ENCODE peak calls at places on chromosomes 12 and 14, in four cellular contexts. One of them, this sample, is unnamed.

GRCh38 chr14:51145246-51145645 is 50.3 kb upstream of the TRIM9 start:
- DNase-seq in K562: no peak
- DNase-seq in H1: no peak
- DNase-seq in GM12878: no peak
- DNase-seq in this sample: no peak

GRCh38 chr14:75487155-75487671 is 35.1 kb upstream of the BATF start:
- DNase-seq in K562: no peak
- DNase-seq in GM12878: peak; percentile 89
- DNase-seq in H1: peak; percentile 31
- DNase-seq in this sample: no peak

GRCh38 chr12:66453837-66454236 is 151.5 kb downstream of the HELB start:
- DNase-seq in GM12878: no peak
- DNase-seq in H1: no peak
- DNase-seq in K562: no peak
- DNase-seq in this sample: no peak

GRCh38 chr14:98234208-98234607 is 1037.8 kb downstream of the BCL11B start:
- DNase-seq in GM12878: no peak
- DNase-seq in H1: no peak
- DNase-seq in K562: no peak
- DNase-seq in this sample: no peak

GRCh38 chr12:84508943-84509342 is 403.7 kb downstream of the SLC6A15 start:
- DNase-seq in GM12878: no peak
- DNase-seq in H1: no peak
- DNase-seq in K562: no peak
- DNase-seq in this sample: no peak

GRCh38 chr14:96590190-96590860 is 88.1 kb downstream of the PAPOLA start:
- DNase-seq in K562: no peak
- DNase-seq in H1: no peak
- DNase-seq in GM12878: no peak
- DNase-seq in this sample: no peak

GRCh38 chr14:39005044-39005736 is 97.8 kb downstream of the SEC23A start:
- DNase-seq in H1: no peak
- DNase-seq in GM12878: no peak
- DNase-seq in K562: no peak
- DNase-seq in this sample: no peak

GRCh38 chr12:39867631-39868030 is 238.2 kb downstream of the SLC2A13 start:
- DNase-seq in GM12878: no peak
- DNase-seq in K562: no peak
- DNase-seq in H1: no peak
- DNase-seq in this sample: no peak

GRCh38 chr14:21109377-21110260 is 8.8 kb downstream of the TMEM253 start:
- DNase-seq in K562: no peak
- DNase-seq in GM12878: peak; percentile 57
- DNase-seq in H1: no peak
- DNase-seq in this sample: no peak

GRCh38 chr12:102454330-102454729 is 26.0 kb downstream of the IGF1 start:
- DNase-seq in K562: no peak
- DNase-seq in H1: no peak
- DNase-seq in GM12878: no peak
- DNase-seq in this sample: no peak

GRCh38 chr12:76113800-76114757 is 29.6 kb upstream of the NAP1L1 start:
- DNase-seq in GM12878: no peak
- DNase-seq in H1: no peak
- DNase-seq in K562: peak; percentile 64
- DNase-seq in this sample: no peak

GRCh38 chr12:62827042-62827441 is 107.9 kb downstream of the PPM1H start:
- DNase-seq in GM12878: no peak
- DNase-seq in K562: peak; percentile 19
- DNase-seq in H1: no peak
- DNase-seq in this sample: no peak

GRCh38 chr12:64080319-64081008 is 141.6 kb downstream of the KICS2 start:
- DNase-seq in K562: no peak
- DNase-seq in H1: no peak
- DNase-seq in GM12878: no peak
- DNase-seq in this sample: peak; percentile 56

GRCh38 chr12:95117178-95117599 is 43.8 kb upstream of the NR2C1 start:
- DNase-seq in H1: peak; percentile 51
- DNase-seq in GM12878: peak; percentile 38
- DNase-seq in K562: peak; percentile 57
- DNase-seq in this sample: peak; percentile 64

GRCh38 chr14:36513451-36514277 is 6.4 kb downstream of the NKX2-1 start:
- DNase-seq in GM12878: no peak
- DNase-seq in K562: no peak
- DNase-seq in H1: peak; percentile 80
- DNase-seq in this sample: no peak

GRCh38 chr14:85597701-85598100 is 67.8 kb downstream of the FLRT2 start:
- DNase-seq in H1: no peak
- DNase-seq in K562: no peak
- DNase-seq in GM12878: no peak
- DNase-seq in this sample: no peak

GRCh38 chr12:466762-467161 is 7.0 kb downstream of the B4GALNT3 start:
- DNase-seq in H1: no peak
- DNase-seq in K562: no peak
- DNase-seq in GM12878: no peak
- DNase-seq in this sample: no peak

GRCh38 chr14:65860956-65861631 is 448.6 kb downstream of the FUT8 start:
- DNase-seq in H1: no peak
- DNase-seq in K562: no peak
- DNase-seq in GM12878: no peak
- DNase-seq in this sample: no peak

GRCh38 chr12:69900720-69901131 is 75.7 kb downstream of the MYRFL start:
- DNase-seq in GM12878: no peak
- DNase-seq in K562: peak; percentile 36
- DNase-seq in H1: peak; percentile 88
- DNase-seq in this sample: peak; percentile 45

GRCh38 chr12:109830267-109830666 is 2.9 kb downstream of the TRPV4 start:
- DNase-seq in H1: no peak
- DNase-seq in K562: no peak
- DNase-seq in GM12878: no peak
- DNase-seq in this sample: no peak

GRCh38 chr12:119841433-119842210 is 35.5 kb downstream of the CIT start:
- DNase-seq in H1: no peak
- DNase-seq in GM12878: no peak
- DNase-seq in K562: no peak
- DNase-seq in this sample: no peak

GRCh38 chr12:22340143-22340542 is 5.6 kb upstream of the ST8SIA1 start:
- DNase-seq in H1: no peak
- DNase-seq in K562: no peak
- DNase-seq in GM12878: no peak
- DNase-seq in this sample: no peak

GRCh38 chr12:109804820-109805761 is 28.1 kb downstream of the TRPV4 start:
- DNase-seq in H1: peak; percentile 91
- DNase-seq in K562: peak; percentile 90
- DNase-seq in GM12878: no peak
- DNase-seq in this sample: peak; percentile 15

GRCh38 chr12:39272934-39273770 is 169.8 kb downstream of the KIF21A start:
- DNase-seq in GM12878: no peak
- DNase-seq in K562: peak; percentile 51
- DNase-seq in H1: peak; percentile 53
- DNase-seq in this sample: peak; percentile 22

GRCh38 chr12:62785941-62786559 is 148.9 kb downstream of the PPM1H start:
- DNase-seq in H1: no peak
- DNase-seq in K562: no peak
- DNase-seq in GM12878: no peak
- DNase-seq in this sample: peak; percentile 86

GRCh38 chr12:42673535-42673934 is 84.0 kb upstream of the PRICKLE1 start:
- DNase-seq in GM12878: no peak
- DNase-seq in H1: no peak
- DNase-seq in K562: no peak
- DNase-seq in this sample: no peak

GRCh38 chr12:95218164-95218851 is 701 bp downstream of the VEZT start:
- DNase-seq in H1: no peak
- DNase-seq in GM12878: peak; percentile 39
- DNase-seq in K562: no peak
- DNase-seq in this sample: no peak

GRCh38 chr12:16385779-16386646 is 38.6 kb downstream of the MGST1 start:
- DNase-seq in H1: no peak
- DNase-seq in GM12878: peak; percentile 5
- DNase-seq in K562: no peak
- DNase-seq in this sample: no peak

GRCh38 chr12:123075591-123076171 is 75.2 kb downstream of the PITPNM2 start:
- DNase-seq in K562: peak; percentile 58
- DNase-seq in H1: peak; percentile 63
- DNase-seq in GM12878: no peak
- DNase-seq in this sample: no peak

GRCh38 chr12:117279606-117280005 is 81.8 kb downstream of the NOS1 start:
- DNase-seq in H1: peak; percentile 60
- DNase-seq in K562: no peak
- DNase-seq in GM12878: no peak
- DNase-seq in this sample: no peak

GRCh38 chr14:100775351-100775830 is 48.7 kb downstream of the DLK1 start:
- DNase-seq in H1: no peak
- DNase-seq in K562: no peak
- DNase-seq in GM12878: no peak
- DNase-seq in this sample: no peak

GRCh38 chr12:90627180-90627896 is 327.6 kb downstream of the CCER1 start:
- DNase-seq in H1: no peak
- DNase-seq in GM12878: no peak
- DNase-seq in K562: no peak
- DNase-seq in this sample: no peak

GRCh38 chr14:100531152-100531551 is 56.1 kb downstream of the BEGAIN start:
- DNase-seq in K562: no peak
- DNase-seq in GM12878: no peak
- DNase-seq in H1: no peak
- DNase-seq in this sample: no peak

GRCh38 chr14:23056257-23056955 is 914 bp downstream of the CDH24 start:
- DNase-seq in GM12878: no peak
- DNase-seq in K562: peak; percentile 87
- DNase-seq in H1: peak; percentile 84
- DNase-seq in this sample: peak; percentile 81

GRCh38 chr12:79174656-79175055 is 310.1 kb downstream of the SYT1 start:
- DNase-seq in H1: no peak
- DNase-seq in K562: no peak
- DNase-seq in GM12878: no peak
- DNase-seq in this sample: peak; percentile 42

GRCh38 chr14:58426819-58427288 is 477 bp downstream of the TIMM9 start:
- DNase-seq in GM12878: no peak
- DNase-seq in K562: peak; percentile 46
- DNase-seq in H1: peak; percentile 78
- DNase-seq in this sample: no peak
- TF ChIP-seq EGR1 in GM12878: no peak
- TF ChIP-seq EGR1 in K562: no peak
- TF ChIP-seq EGR1 in H1: no peak
- TF ChIP-seq EGR1 in this sample: no peak

GRCh38 chr14:92258934-92259333 is 64.0 kb upstream of the SLC24A4 start:
- DNase-seq in H1: no peak
- DNase-seq in K562: peak; percentile 25
- DNase-seq in GM12878: peak; percentile 31
- DNase-seq in this sample: no peak
- TF ChIP-seq EGR1 in H1: no peak
- TF ChIP-seq EGR1 in K562: no peak
- TF ChIP-seq EGR1 in GM12878: no peak
- TF ChIP-seq EGR1 in this sample: no peak

GRCh38 chr14:89155491-89155890 is 261.5 kb downstream of the FOXN3 start:
- DNase-seq in K562: no peak
- DNase-seq in H1: no peak
- DNase-seq in GM12878: no peak
- DNase-seq in this sample: no peak
- TF ChIP-seq EGR1 in K562: no peak
- TF ChIP-seq EGR1 in H1: no peak
- TF ChIP-seq EGR1 in GM12878: no peak
- TF ChIP-seq EGR1 in this sample: no peak

GRCh38 chr14:104462651-104463630 is 116.6 kb upstream of the C14orf180 start:
- DNase-seq in GM12878: no peak
- DNase-seq in K562: no peak
- DNase-seq in H1: peak; percentile 33
- DNase-seq in this sample: no peak

GRCh38 chr14:104461676-104462443 is 117.7 kb upstream of the C14orf180 start:
- DNase-seq in K562: no peak
- DNase-seq in GM12878: no peak
- DNase-seq in H1: peak; percentile 51
- DNase-seq in this sample: no peak

GRCh38 chr14:104460920-104461651 is 118.5 kb upstream of the C14orf180 start:
- DNase-seq in H1: peak; percentile 77
- DNase-seq in K562: no peak
- DNase-seq in GM12878: no peak
- DNase-seq in this sample: no peak

GRCh38 chr14:104458845-104459244 is 120.7 kb upstream of the C14orf180 start:
- DNase-seq in H1: peak; percentile 27
- DNase-seq in K562: no peak
- DNase-seq in GM12878: no peak
- DNase-seq in this sample: no peak
- TF ChIP-seq EGR1 in H1: no peak
- TF ChIP-seq EGR1 in K562: no peak
- TF ChIP-seq EGR1 in GM12878: no peak
- TF ChIP-seq EGR1 in this sample: no peak

GRCh38 chr14:54606178-54606577 is 39.2 kb downstream of the SAMD4A start:
- DNase-seq in H1: no peak
- DNase-seq in GM12878: no peak
- DNase-seq in K562: no peak
- DNase-seq in this sample: no peak
- TF ChIP-seq EGR1 in H1: no peak
- TF ChIP-seq EGR1 in GM12878: no peak
- TF ChIP-seq EGR1 in K562: no peak
- TF ChIP-seq EGR1 in this sample: no peak

GRCh38 chr12:1811281-1811947 is 9.0 kb upstream of the LRTM2 start:
- DNase-seq in H1: no peak
- DNase-seq in K562: no peak
- DNase-seq in GM12878: no peak
- DNase-seq in this sample: no peak
- TF ChIP-seq EGR1 in H1: no peak
- TF ChIP-seq EGR1 in K562: no peak
- TF ChIP-seq EGR1 in GM12878: no peak
- TF ChIP-seq EGR1 in this sample: no peak